ENCODE peak calls at places on chromosomes 5 and 9, in nine cellular contexts. F, X, C, R, T, G, P, E and K are unnamed samples. For H3K9me3, the result is how much of the 10 kb centered on the place peaks cover.

GRCh38 chr5:54611290-54611951 is 93.9 kb downstream of the SNX18 start:
- DNase-seq in P (no peak), C (no peak), F (no peak), X (no peak), R (no peak), G (no peak), E (no peak), T (no peak), K (no peak)

GRCh38 chr5:58606064-58606463 is 23.2 kb downstream of the RAB3C start:
- DNase-seq in X (no peak), G (no peak), R (no peak), T (no peak), F (no peak), P (no peak), C (no peak), E (no peak), K (no peak)

GRCh38 chr5:138981131-138981530 is 106.0 kb upstream of the LRRTM2 start:
- DNase-seq in R (no peak), P (no peak), G (no peak), F (no peak), C (no peak), T (no peak), E (peak), X (no peak), K (no peak)

GRCh38 chr9:73714294-73714693 is 562.6 kb downstream of the ANXA1 start:
- DNase-seq in F (no peak), T (no peak), R (no peak), C (no peak), X (no peak), P (no peak), G (no peak), E (no peak), K (no peak)

GRCh38 chr9:4077499-4078102 is 222.3 kb downstream of the GLIS3 start:
- DNase-seq in G (peak), C (no peak), E (peak), X (peak), P (no peak), F (peak), T (peak), R (peak), K (no peak)

GRCh38 chr9:17402309-17402708 is 176.6 kb upstream of the SH3GL2 start:
- DNase-seq in R (no peak), T (no peak), E (peak), C (no peak), X (peak), G (no peak), P (no peak), F (no peak), K (no peak)

GRCh38 chr9:70049672-70050271 is 6.1 kb downstream of the MAMDC2 start:
- DNase-seq in P (no peak), C (no peak), X (no peak), G (peak), T (no peak), E (peak), F (peak), R (no peak), K (no peak)

GRCh38 chr5:59746261-59746765 is 147.2 kb downstream of the PDE4D start:
- DNase-seq in P (no peak), C (no peak), T (no peak), F (no peak), E (peak), X (peak), G (no peak), R (no peak), K (no peak)

GRCh38 chr9:136455043-136456002 is 15.7 kb upstream of the INPP5E start:
- DNase-seq in E (no peak), P (no peak), T (no peak), R (no peak), F (no peak), C (no peak), G (no peak), X (no peak), K (no peak)

GRCh38 chr5:69231851-69232250 is 2.8 kb upstream of the CDK7 start:
- DNase-seq in G (no peak), P (no peak), C (no peak), F (no peak), X (no peak), R (no peak), T (no peak), E (no peak), K (no peak)

GRCh38 chr5:119322312-119322947 is 33.4 kb upstream of the TNFAIP8 start:
- DNase-seq in F (no peak), X (no peak), G (no peak), P (no peak), C (no peak), R (no peak), T (no peak), E (no peak), K (no peak)

GRCh38 chr5:119274767-119275130 is 81.1 kb upstream of the TNFAIP8 start:
- DNase-seq in P (no peak), C (no peak), E (peak), F (no peak), R (no peak), T (no peak), X (no peak), G (no peak), K (no peak)

GRCh38 chr5:103228056-103228455 is 30.5 kb upstream of the MACIR start:
- DNase-seq in X (no peak), R (no peak), P (no peak), C (no peak), E (no peak), T (no peak), G (no peak), F (no peak), K (no peak)

GRCh38 chr5:138653502-138653901 is 78.3 kb upstream of the HSPA9 start:
- DNase-seq in P (no peak), F (no peak), R (no peak), T (no peak), G (no peak), E (peak), X (peak), C (no peak), K (no peak)

GRCh38 chr5:76402880-76403712 is at the start of gene IQGAP2:
- DNase-seq in C (peak), F (peak), P (peak), G (peak), E (peak), R (peak), T (peak), X (peak), K (peak)

GRCh38 chr9:12697719-12698118 is 4.5 kb downstream of the TYRP1 start:
- DNase-seq in F (no peak), X (no peak), R (no peak), E (no peak), C (no peak), T (no peak), G (no peak), P (no peak), K (no peak)

GRCh38 chr9:23821400-23822181 is 4.4 kb downstream of the ELAVL2 start:
- DNase-seq in T (peak), C (no peak), P (no peak), E (no peak), R (no peak), G (no peak), X (no peak), F (peak), K (no peak)

GRCh38 chr5:147180751-147181150 is 54.1 kb upstream of the STK32A start:
- DNase-seq in G (no peak), T (no peak), E (no peak), F (no peak), P (no peak), X (no peak), R (no peak), C (no peak), K (no peak)

GRCh38 chr9:105679406-105680022 is 14.8 kb upstream of the TMEM38B start:
- DNase-seq in E (no peak), F (no peak), R (no peak), P (no peak), T (no peak), G (no peak), X (peak), C (no peak), K (no peak)

GRCh38 chr9:137878146-137878941 is 762 bp downstream of the CACNA1B start:
- DNase-seq in P (no peak), E (peak), F (no peak), R (no peak), G (no peak), T (no peak), C (no peak), X (no peak), K (no peak)

GRCh38 chr5:75331-76320 is 16.3 kb upstream of the PLEKHG4B start:
- DNase-seq in R (no peak), G (no peak), P (no peak), C (no peak), F (no peak), T (no peak), E (no peak), X (no peak), K (no peak)

GRCh38 chr5:114362197-114362976 is 517 bp downstream of the KCNN2 start:
- DNase-seq in R (no peak), X (peak), T (no peak), G (no peak), F (no peak), E (peak), C (no peak), P (no peak), K (no peak)

GRCh38 chr9:133186736-133187135 is 22.3 kb downstream of the OBP2B start:
- DNase-seq in X (no peak), T (no peak), E (no peak), F (no peak), R (no peak), C (no peak), P (no peak), G (peak), K (no peak)

GRCh38 chr5:159456722-159457462 is 126.6 kb upstream of the IL12B start:
- DNase-seq in P (no peak), R (no peak), E (no peak), X (peak), C (no peak), G (no peak), F (no peak), T (no peak), K (no peak)

GRCh38 chr5:36384845-36385244 is 83.1 kb upstream of the RANBP3L start:
- DNase-seq in G (no peak), P (no peak), X (no peak), F (no peak), C (no peak), T (no peak), E (no peak), R (no peak), K (no peak)

GRCh38 chr5:34620185-34620584 is 35.9 kb upstream of the RAI14 start:
- DNase-seq in R (no peak), C (no peak), F (no peak), G (no peak), E (no peak), P (no peak), X (no peak), T (no peak), K (no peak)

GRCh38 chr9:100324594-100325200 is 28.0 kb downstream of the TEX10 start:
- DNase-seq in G (no peak), C (no peak), P (no peak), F (no peak), X (peak), T (no peak), E (peak), R (no peak), K (no peak)

GRCh38 chr5:171647900-171648253 is 137.7 kb upstream of the SMIM23 start:
- DNase-seq in C (no peak), E (no peak), F (no peak), X (no peak), G (no peak), P (no peak), T (no peak), R (no peak), K (no peak)

GRCh38 chr9:129150122-129150521 is 27.9 kb downstream of the IER5L start:
- DNase-seq in T (no peak), P (no peak), G (no peak), X (no peak), F (no peak), E (no peak), R (no peak), C (no peak), K (no peak)

GRCh38 chr5:58716713-58717112 is 133.8 kb downstream of the RAB3C start:
- DNase-seq in E (no peak), C (no peak), P (no peak), X (no peak), R (no peak), T (no peak), F (no peak), G (no peak), K (no peak)

GRCh38 chr5:170333161-170333909 is 35.8 kb upstream of the LCP2 start:
- DNase-seq in R (peak), E (no peak), C (peak), T (no peak), P (no peak), F (no peak), G (no peak), X (no peak), K (peak)

GRCh38 chr9:90046317-90046861 is 441.6 kb downstream of the GADD45G start:
- DNase-seq in F (no peak), P (no peak), E (no peak), X (no peak), R (no peak), C (no peak), T (no peak), G (no peak), K (no peak)

GRCh38 chr5:163809480-163809879 is 304.1 kb downstream of the MAT2B start:
- DNase-seq in C (no peak), R (no peak), X (no peak), F (no peak), P (no peak), E (peak), G (no peak), T (no peak), K (no peak)

GRCh38 chr5:171534009-171534895 is 114.8 kb downstream of the FGF18 start:
- DNase-seq in C (no peak), T (peak), X (no peak), R (no peak), G (no peak), F (no peak), P (no peak), E (no peak), K (no peak)

GRCh38 chr9:131222460-131222859 is 53.9 kb downstream of the FAM78A start:
- DNase-seq in G (no peak), E (no peak), T (no peak), X (no peak), F (no peak), P (no peak), C (no peak), R (no peak), K (no peak)

GRCh38 chr5:2288968-2289367 is 406.2 kb upstream of the IRX4 start:
- DNase-seq in R (no peak), T (no peak), F (no peak), X (no peak), C (no peak), G (no peak), P (no peak), E (no peak), K (no peak)
- H3K9me3 ChIP-seq in R (under half), T (under half), F (under half), X (under half), C (under half), G (under half), P (under half), E (under half), K (under half)

GRCh38 chr9:135230386-135230765 is 142.9 kb downstream of the OLFM1 start:
- DNase-seq in C (no peak), T (no peak), P (no peak), X (no peak), F (peak), E (no peak), G (peak), R (no peak), K (no peak)
- H3K9me3 ChIP-seq in C (under half), T (under half), P (under half), X (under half), F (under half), E (under half), G (under half), R (under half), K (under half)

DNA sequence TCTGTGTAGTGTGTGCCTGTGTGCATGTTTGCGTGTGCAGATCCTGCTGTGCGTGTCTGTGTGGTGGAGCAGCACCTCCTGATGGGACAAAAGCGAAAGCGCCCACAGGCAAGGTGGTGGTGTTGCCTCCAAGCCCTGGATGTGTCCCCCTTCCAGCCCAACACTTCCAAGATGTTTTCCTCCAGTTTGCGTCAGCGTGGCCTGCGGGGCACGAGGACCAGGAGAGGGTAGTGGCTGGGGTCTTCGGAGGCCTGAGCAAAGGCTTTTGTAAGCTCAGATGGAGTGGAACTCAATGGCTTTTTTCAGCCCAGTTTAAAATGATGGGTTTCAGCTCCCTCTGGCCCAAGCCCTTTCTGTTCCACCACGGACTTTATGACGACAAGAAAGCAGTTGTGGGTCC is 209.5 kb downstream of the IRX2 start:
- DNase-seq in P (no peak), E (no peak), C (no peak), T (no peak), X (no peak), R (no peak), F (no peak), G (no peak), K (no peak)
- H3K9me3 ChIP-seq in P (under half), E (under half), C (under half), T (under half), X (under half), R (under half), F (under half), G (under half), K (under half)

GRCh38 chr9:2297771-2298170 is 282.6 kb downstream of the SMARCA2 start:
- DNase-seq in E (no peak), P (no peak), T (no peak), G (no peak), F (no peak), R (no peak), C (no peak), X (no peak), K (no peak)

GRCh38 chr9:2302606-2303005 is 287.5 kb downstream of the SMARCA2 start:
- DNase-seq in E (no peak), T (no peak), G (no peak), P (no peak), C (no peak), X (no peak), F (no peak), R (no peak), K (no peak)

GRCh38 chr9:2299843-2300205 is 284.7 kb downstream of the SMARCA2 start:
- DNase-seq in F (no peak), R (no peak), C (no peak), G (no peak), E (no peak), X (no peak), P (no peak), T (no peak), K (no peak)

GRCh38 chr9:2299156-2299842 is 284.2 kb downstream of the SMARCA2 start:
- DNase-seq in T (no peak), G (no peak), E (no peak), F (no peak), C (no peak), R (no peak), X (no peak), P (no peak), K (no peak)

GRCh38 chr9:2298217-2298616 is 283.1 kb downstream of the SMARCA2 start:
- DNase-seq in P (no peak), X (no peak), G (no peak), R (no peak), T (no peak), E (no peak), C (no peak), F (no peak), K (no peak)
- H3K9me3 ChIP-seq in P (under half), X (under half), G (under half), R (under half), T (under half), E (under half), C (under half), F (under half), K (under half)

GRCh38 chr5:4048398-4048797 is 452.8 kb downstream of the IRX1 start:
- DNase-seq in X (no peak), R (no peak), F (no peak), P (no peak), C (no peak), E (no peak), G (no peak), T (no peak), K (no peak)

GRCh38 chr5:4044881-4045280 is 449.2 kb downstream of the IRX1 start:
- DNase-seq in F (no peak), R (no peak), E (no peak), T (no peak), C (no peak), X (no peak), P (no peak), G (no peak), K (no peak)

GRCh38 chr5:4042311-4042710 is 446.7 kb downstream of the IRX1 start:
- DNase-seq in E (no peak), C (no peak), G (no peak), F (no peak), T (no peak), X (no peak), P (no peak), R (no peak), K (no peak)

GRCh38 chr5:4038994-4039393 is 443.4 kb downstream of the IRX1 start:
- DNase-seq in F (no peak), R (no peak), X (no peak), C (no peak), P (no peak), G (no peak), E (no peak), T (no peak), K (no peak)

DNA sequence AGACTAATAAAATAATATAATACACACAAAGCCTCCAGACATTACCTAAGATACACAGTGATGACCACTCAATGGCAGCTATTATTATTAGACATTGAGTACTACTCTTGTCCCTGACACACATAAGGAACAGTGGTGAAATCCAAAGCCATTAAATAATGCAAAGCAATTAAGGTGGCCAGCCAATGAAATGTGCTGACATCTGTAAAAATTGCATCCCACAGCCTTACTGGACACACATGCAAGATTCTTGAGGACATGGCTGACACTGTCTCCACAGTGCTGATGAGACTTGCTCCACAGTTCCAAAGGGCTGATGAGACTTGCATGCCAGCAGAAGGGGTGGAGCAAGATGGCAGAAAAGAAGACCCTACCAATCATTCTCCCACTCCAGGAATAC is 447.5 kb downstream of the IRX1 start:
- DNase-seq in C (no peak), R (no peak), F (no peak), T (no peak), E (no peak), X (no peak), P (no peak), G (no peak), K (no peak)
- H3K9me3 ChIP-seq in C (under half), R (under half), F (under half), T (under half), E (under half), X (under half), P (under half), G (under half), K (under half)

GRCh38 chr5:141403387-141403786 is 809 bp downstream of the PCDHGA9 start:
- DNase-seq in R (no peak), F (no peak), P (no peak), T (no peak), E (no peak), X (no peak), C (no peak), G (no peak), K (no peak)
- H3K9me3 ChIP-seq in R (under half), F (half or more), P (under half), T (under half), E (under half), X (half or more), C (under half), G (half or more), K (under half)

GRCh38 chr5:12861891-12862290 is 957.6 kb upstream of the CTNND2 start:
- DNase-seq in G (no peak), C (no peak), R (no peak), T (no peak), E (no peak), X (peak), P (no peak), F (no peak), K (no peak)

GRCh38 chr5:12870870-12871539 is 966.8 kb upstream of the CTNND2 start:
- DNase-seq in E (no peak), G (no peak), X (no peak), R (no peak), T (no peak), P (no peak), F (no peak), C (no peak), K (no peak)

GRCh38 chr5:12865529-12865928 is 961.3 kb upstream of the CTNND2 start:
- DNase-seq in X (no peak), R (no peak), T (no peak), G (no peak), F (no peak), P (no peak), C (no peak), E (no peak), K (no peak)
- H3K9me3 ChIP-seq in X (under half), R (under half), T (under half), G (under half), F (under half), P (under half), C (under half), E (under half), K (under half)

DNA sequence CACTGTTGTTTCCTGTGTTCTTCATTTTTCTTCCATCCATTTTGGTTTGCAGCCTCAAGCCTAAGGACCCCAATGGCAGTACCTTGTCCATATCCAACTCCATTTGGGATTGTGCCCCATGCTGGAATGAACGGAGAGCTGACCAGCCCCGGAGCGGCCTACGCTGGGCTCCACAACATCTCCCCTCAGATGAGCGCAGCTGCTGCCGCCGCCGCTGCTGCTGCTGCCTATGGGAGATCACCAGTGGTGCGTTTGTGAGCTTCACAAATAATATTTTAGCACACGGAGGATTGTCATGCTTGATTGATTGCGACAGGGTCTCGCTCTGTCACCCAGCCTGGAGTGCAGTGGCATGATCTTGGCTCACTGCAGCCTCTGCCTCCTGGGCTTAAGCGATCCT is 136.8 kb downstream of the TLE4 start:
- DNase-seq in E (no peak), P (no peak), G (no peak), R (no peak), C (no peak), F (no peak), X (no peak), T (no peak), K (no peak)
- H3K9me3 ChIP-seq in E (under half), P (under half), G (under half), R (under half), C (under half), F (under half), X (under half), T (under half), K (under half)